ENCODE peak calls at places on chromosomes 13 and 19, in four cellular contexts. One of them, this sample, is unnamed.

GRCh38 chr19:19354007-19354406 is 33.4 kb downstream of the MAU2 start:
- DNase-seq in Peyer's patch: no peak
- DNase-seq in colonic mucosa: no peak
- DNase-seq in upper lobe of right lung: no peak
- DNase-seq in this sample: no peak

GRCh38 chr13:47004022-47004421 is 107.2 kb upstream of the HTR2A start:
- DNase-seq in upper lobe of right lung: no peak
- DNase-seq in colonic mucosa: no peak
- DNase-seq in Peyer's patch: no peak
- DNase-seq in this sample: no peak

GRCh38 chr19:49364083-49364687 is 508 bp downstream of the DKKL1 start:
- DNase-seq in upper lobe of right lung: no peak
- DNase-seq in Peyer's patch: no peak
- DNase-seq in colonic mucosa: no peak
- DNase-seq in this sample: no peak

GRCh38 chr13:95679722-95680121 is 2.8 kb downstream of the DNAJC3 start:
- DNase-seq in upper lobe of right lung: no peak
- DNase-seq in colonic mucosa: no peak
- DNase-seq in Peyer's patch: no peak
- DNase-seq in this sample: no peak

GRCh38 chr13:33139186-33139585 is 123.0 kb downstream of the KL start:
- DNase-seq in Peyer's patch: no peak
- DNase-seq in upper lobe of right lung: no peak
- DNase-seq in colonic mucosa: no peak
- DNase-seq in this sample: no peak

GRCh38 chr19:32195706-32196610 is 149.5 kb upstream of the ZNF507 start:
- DNase-seq in Peyer's patch: no peak
- DNase-seq in colonic mucosa: no peak
- DNase-seq in upper lobe of right lung: no peak
- DNase-seq in this sample: no peak

GRCh38 chr19:35294328-35294727 is 2.4 kb downstream of the MAG start:
- DNase-seq in upper lobe of right lung: no peak
- DNase-seq in Peyer's patch: no peak
- DNase-seq in colonic mucosa: no peak
- DNase-seq in this sample: no peak

GRCh38 chr19:17522988-17523872 is 11.8 kb downstream of the PGLS start:
- DNase-seq in colonic mucosa: peak; percentile 56
- DNase-seq in Peyer's patch: peak; percentile 95
- DNase-seq in upper lobe of right lung: peak; percentile 81
- DNase-seq in this sample: peak; percentile 33

GRCh38 chr19:32916969-32917611 is 47.5 kb upstream of the SLC7A9 start:
- DNase-seq in upper lobe of right lung: no peak
- DNase-seq in colonic mucosa: no peak
- DNase-seq in Peyer's patch: no peak
- DNase-seq in this sample: no peak

GRCh38 chr19:2561221-2561620 is 85.3 kb downstream of the GADD45B start:
- DNase-seq in upper lobe of right lung: no peak
- DNase-seq in colonic mucosa: no peak
- DNase-seq in Peyer's patch: no peak
- DNase-seq in this sample: no peak

GRCh38 chr13:30978981-30979956 is 46.8 kb downstream of the TEX26 start:
- DNase-seq in Peyer's patch: no peak
- DNase-seq in colonic mucosa: peak; percentile 38
- DNase-seq in upper lobe of right lung: peak; percentile 77
- DNase-seq in this sample: peak; percentile 21

DNA sequence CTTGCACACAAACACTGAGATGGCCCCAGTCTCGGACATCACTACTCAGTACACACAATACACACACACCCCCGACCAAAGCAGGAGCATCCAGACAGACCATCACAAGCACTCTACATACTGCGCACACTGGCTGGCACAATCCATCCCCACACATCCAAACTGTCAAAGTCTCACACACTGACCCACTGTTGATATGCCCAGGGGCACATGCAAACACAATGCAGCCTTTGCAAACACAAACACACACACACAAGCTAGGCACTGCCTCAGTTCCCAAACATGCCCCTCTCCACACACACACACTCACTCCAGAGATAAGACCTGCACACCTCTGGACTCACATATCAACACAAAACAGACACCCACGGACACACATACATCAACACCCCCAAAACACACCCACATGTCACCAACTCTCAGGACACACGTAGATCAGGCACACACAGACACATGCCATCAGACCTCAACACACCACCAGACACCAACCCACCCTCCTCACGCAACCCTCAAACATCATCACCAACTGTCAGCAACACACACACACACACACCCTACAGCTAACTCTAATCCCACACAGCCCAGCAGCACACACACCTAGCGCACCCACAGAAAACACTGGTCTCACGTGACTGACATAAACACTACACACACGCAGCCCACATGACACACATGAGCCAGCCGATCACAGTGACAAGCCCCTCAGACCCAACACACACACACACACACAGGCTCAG is 1.9 kb downstream of the BBC3 start:
- DNase-seq in upper lobe of right lung: peak; percentile 67
- DNase-seq in Peyer's patch: peak; percentile 49
- DNase-seq in colonic mucosa: peak; percentile 58
- DNase-seq in this sample: no peak
- H3K27ac ChIP-seq in upper lobe of right lung: peak overlapping the region; percentile 99
- H3K27ac ChIP-seq in Peyer's patch: peak overlapping the region; percentile 99
- H3K27ac ChIP-seq in colonic mucosa: peak overlapping the region; percentile 97
- H3K27ac ChIP-seq in this sample: peak overlapping the region; percentile 94

GRCh38 chr19:45825263-45825605 is 10.1 kb upstream of the RSPH6A start:
- DNase-seq in upper lobe of right lung: no peak
- DNase-seq in colonic mucosa: no peak
- DNase-seq in Peyer's patch: no peak
- DNase-seq in this sample: no peak
- H3K36me3 ChIP-seq in upper lobe of right lung: peaks cover 93% of the 10 kb centered on the region
- H3K36me3 ChIP-seq in colonic mucosa: peaks cover 14% of the 10 kb centered on the region
- H3K36me3 ChIP-seq in Peyer's patch: peaks cover 91% of the 10 kb centered on the region
- H3K36me3 ChIP-seq in this sample: peaks cover 16% of the 10 kb centered on the region

GRCh38 chr13:98576215-98576945 is 527 bp downstream of the STK24 start:
- DNase-seq in colonic mucosa: peak; percentile 67
- DNase-seq in upper lobe of right lung: peak; percentile 82
- DNase-seq in Peyer's patch: peak; percentile 47
- DNase-seq in this sample: peak; percentile 60

GRCh38 chr13:98577823-98578285 is 947 bp upstream of the STK24 start:
- DNase-seq in colonic mucosa: no peak
- DNase-seq in upper lobe of right lung: no peak
- DNase-seq in Peyer's patch: no peak
- DNase-seq in this sample: no peak

GRCh38 chr13:98575876-98576214 is 1.1 kb downstream of the STK24 start:
- DNase-seq in colonic mucosa: no peak
- DNase-seq in upper lobe of right lung: no peak
- DNase-seq in Peyer's patch: no peak
- DNase-seq in this sample: no peak

GRCh38 chr13:98576963-98577822 is at the start of gene STK24:
- DNase-seq in Peyer's patch: peak; percentile 56
- DNase-seq in upper lobe of right lung: peak; percentile 87
- DNase-seq in colonic mucosa: peak; percentile 72
- DNase-seq in this sample: peak; percentile 84

GRCh38 chr13:98575009-98575866 is 1.7 kb downstream of the STK24 start:
- DNase-seq in colonic mucosa: no peak
- DNase-seq in upper lobe of right lung: no peak
- DNase-seq in Peyer's patch: no peak
- DNase-seq in this sample: no peak
- H3K4me1 ChIP-seq in colonic mucosa: peaks cover 19% of the 10 kb centered on the region
- H3K4me1 ChIP-seq in upper lobe of right lung: peaks cover 54% of the 10 kb centered on the region
- H3K4me1 ChIP-seq in Peyer's patch: peaks cover 60% of the 10 kb centered on the region
- H3K4me1 ChIP-seq in this sample: peaks cover 6% of the 10 kb centered on the region

DNA sequence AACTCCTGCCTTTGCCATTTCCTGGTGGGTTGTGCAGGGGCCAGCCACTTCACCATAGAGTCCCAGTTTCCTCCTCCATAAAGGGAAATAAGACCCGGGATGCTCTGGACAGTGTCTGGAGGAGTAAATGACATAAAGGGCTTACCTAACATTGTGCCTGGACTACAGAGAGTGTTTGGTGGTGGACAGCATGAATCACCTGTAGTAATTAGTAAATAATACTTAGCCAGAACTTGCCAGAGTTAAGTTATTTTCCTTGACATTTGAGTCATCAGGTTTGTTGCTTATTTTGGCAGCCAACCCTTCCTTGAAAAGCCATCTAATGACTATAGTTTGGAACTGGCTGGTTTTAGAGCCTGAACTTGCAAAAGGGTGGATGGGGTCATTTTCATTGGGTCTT is 159.2 kb downstream of the SLC7A1 start:
- DNase-seq in colonic mucosa: no peak
- DNase-seq in upper lobe of right lung: no peak
- DNase-seq in Peyer's patch: no peak
- DNase-seq in this sample: no peak
- H3K27ac ChIP-seq in colonic mucosa: no peak overlapping the region
- H3K27ac ChIP-seq in upper lobe of right lung: no peak overlapping the region
- H3K27ac ChIP-seq in Peyer's patch: peak overlapping the region; percentile 82
- H3K27ac ChIP-seq in this sample: peak overlapping the region; percentile 57

DNA sequence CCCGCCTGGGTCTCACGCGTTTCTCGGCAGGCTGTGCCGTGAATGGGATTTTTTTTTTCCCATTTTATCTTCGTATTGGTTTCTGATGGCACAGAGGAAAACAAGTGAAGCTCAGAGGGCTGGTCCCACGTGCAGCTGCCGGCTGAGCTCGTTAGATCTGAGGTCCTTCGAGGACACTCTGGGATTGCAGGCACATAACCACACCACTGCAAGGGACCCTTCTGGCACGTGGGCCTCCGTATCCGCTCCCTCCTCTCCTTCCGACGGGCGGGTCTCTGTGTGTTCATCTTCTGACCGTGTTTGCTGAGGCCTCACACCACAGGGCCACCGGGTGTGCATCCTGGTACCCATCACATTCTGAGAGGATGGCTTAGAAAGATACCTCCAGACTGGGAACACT is 16.6 kb downstream of the CFD start:
- DNase-seq in Peyer's patch: no peak
- DNase-seq in colonic mucosa: no peak
- DNase-seq in upper lobe of right lung: no peak
- DNase-seq in this sample: no peak
- H3K36me3 ChIP-seq in Peyer's patch: peaks cover 58% of the 10 kb centered on the region
- H3K36me3 ChIP-seq in colonic mucosa: no peaks in the 10 kb centered on the region
- H3K36me3 ChIP-seq in upper lobe of right lung: peaks cover 35% of the 10 kb centered on the region
- H3K36me3 ChIP-seq in this sample: peaks cover 7% of the 10 kb centered on the region

DNA sequence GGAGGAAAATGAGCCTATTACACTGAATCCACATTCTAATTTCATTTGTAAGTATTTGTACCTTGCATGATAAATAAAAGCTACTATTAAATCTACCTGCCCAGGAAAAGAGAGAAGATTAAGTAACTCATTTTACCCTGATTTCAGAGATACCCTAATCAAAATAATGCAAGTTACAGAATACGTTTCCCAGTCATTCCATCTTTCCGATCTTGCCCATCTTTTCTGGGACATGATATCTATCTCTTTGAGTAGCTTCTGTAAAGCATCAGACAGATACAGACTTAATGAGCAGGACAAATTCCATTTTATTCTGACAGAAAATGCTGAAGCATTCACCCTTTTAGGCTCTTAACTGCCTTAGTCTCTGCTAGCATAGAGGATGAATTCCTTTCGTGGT is 56.6 kb downstream of the SPRY2 start:
- DNase-seq in upper lobe of right lung: no peak
- DNase-seq in colonic mucosa: no peak
- DNase-seq in Peyer's patch: no peak
- DNase-seq in this sample: no peak
- H3K4me1 ChIP-seq in upper lobe of right lung: no peaks in the 10 kb centered on the region
- H3K4me1 ChIP-seq in colonic mucosa: no peaks in the 10 kb centered on the region
- H3K4me1 ChIP-seq in Peyer's patch: no peaks in the 10 kb centered on the region
- H3K4me1 ChIP-seq in this sample: no peaks in the 10 kb centered on the region

GRCh38 chr13:71079638-71080037 is 787.4 kb downstream of the DACH1 start:
- DNase-seq in upper lobe of right lung: no peak
- DNase-seq in colonic mucosa: no peak
- DNase-seq in Peyer's patch: no peak
- DNase-seq in this sample: no peak
- H3K27ac ChIP-seq in upper lobe of right lung: no peak overlapping the region
- H3K27ac ChIP-seq in colonic mucosa: no peak overlapping the region
- H3K27ac ChIP-seq in Peyer's patch: no peak overlapping the region
- H3K27ac ChIP-seq in this sample: no peak overlapping the region

DNA sequence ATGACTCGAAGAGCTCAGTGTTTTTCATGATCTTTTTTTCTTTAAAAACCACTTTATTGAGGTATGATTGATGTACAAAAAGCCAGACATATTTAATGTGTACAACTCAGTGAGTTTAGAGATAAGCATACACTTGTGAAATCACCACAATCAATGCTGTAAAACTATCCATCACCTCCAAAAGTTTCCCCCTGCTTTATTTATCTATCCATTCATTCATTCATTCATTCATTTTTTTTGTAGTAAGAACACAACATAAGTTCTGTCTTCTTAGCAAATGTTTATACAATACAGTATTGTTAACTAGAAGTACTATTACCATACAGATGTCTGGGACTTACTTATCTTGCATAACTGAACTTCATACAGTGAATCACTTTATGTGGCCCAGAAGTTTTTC is 6.6 kb downstream of the RAP2A start:
- DNase-seq in upper lobe of right lung: no peak
- DNase-seq in Peyer's patch: no peak
- DNase-seq in colonic mucosa: no peak
- DNase-seq in this sample: no peak
- H3K36me3 ChIP-seq in upper lobe of right lung: no peaks in the 10 kb centered on the region
- H3K36me3 ChIP-seq in Peyer's patch: no peaks in the 10 kb centered on the region
- H3K36me3 ChIP-seq in colonic mucosa: no peaks in the 10 kb centered on the region
- H3K36me3 ChIP-seq in this sample: peaks cover 2% of the 10 kb centered on the region

GRCh38 chr13:98546402-98546801 is 30.5 kb downstream of the STK24 start:
- DNase-seq in Peyer's patch: no peak
- DNase-seq in colonic mucosa: no peak
- DNase-seq in upper lobe of right lung: no peak
- DNase-seq in this sample: no peak
- H3K4me1 ChIP-seq in Peyer's patch: peaks cover 65% of the 10 kb centered on the region
- H3K4me1 ChIP-seq in colonic mucosa: peaks cover 24% of the 10 kb centered on the region
- H3K4me1 ChIP-seq in upper lobe of right lung: peaks cover 40% of the 10 kb centered on the region
- H3K4me1 ChIP-seq in this sample: peaks cover 26% of the 10 kb centered on the region

This sample was measured in small intestine.